ENCODE peak calls at places on chromosomes 3 and 15, in seven cellular contexts. One of them, this sample, is unnamed.

GRCh38 chr3:39803956-39804355 is 5.5 kb upstream of the MYRIP start:
- DNase-seq in uterus: no peak
- DNase-seq in suprapubic skin: no peak
- DNase-seq in GM23338: no peak
- DNase-seq in tibial artery: no peak
- DNase-seq in AG04450: no peak
- DNase-seq in body of pancreas: no peak
- DNase-seq in this sample: no peak

GRCh38 chr3:61858054-61858453 is 296.7 kb downstream of the PTPRG start:
- DNase-seq in uterus: no peak
- DNase-seq in suprapubic skin: no peak
- DNase-seq in GM23338: no peak
- DNase-seq in tibial artery: no peak
- DNase-seq in AG04450: no peak
- DNase-seq in body of pancreas: no peak
- DNase-seq in this sample: no peak

GRCh38 chr3:148992027-148992634 is 791 bp downstream of the GYG1 start:
- DNase-seq in uterus: peak; percentile 48
- DNase-seq in suprapubic skin: no peak
- DNase-seq in GM23338: peak; percentile 71
- DNase-seq in tibial artery: peak; percentile 49
- DNase-seq in AG04450: no peak
- DNase-seq in body of pancreas: peak; percentile 47
- DNase-seq in this sample: peak; percentile 57

GRCh38 chr15:98943609-98944111 is 63.9 kb downstream of the PGPEP1L start:
- DNase-seq in uterus: peak; percentile 64
- DNase-seq in suprapubic skin: no peak
- DNase-seq in GM23338: no peak
- DNase-seq in tibial artery: peak; percentile 58
- DNase-seq in AG04450: no peak
- DNase-seq in body of pancreas: no peak
- DNase-seq in this sample: peak; percentile 60

GRCh38 chr3:150871192-150871591 is 34.0 kb downstream of the MINDY4B start:
- DNase-seq in uterus: no peak
- DNase-seq in suprapubic skin: no peak
- DNase-seq in GM23338: no peak
- DNase-seq in tibial artery: no peak
- DNase-seq in AG04450: no peak
- DNase-seq in body of pancreas: no peak
- DNase-seq in this sample: no peak

GRCh38 chr3:165254812-165255211 is 58.6 kb upstream of the SLITRK3 start:
- DNase-seq in uterus: peak; percentile 13
- DNase-seq in suprapubic skin: no peak
- DNase-seq in GM23338: peak; percentile 72
- DNase-seq in tibial artery: no peak
- DNase-seq in AG04450: no peak
- DNase-seq in body of pancreas: peak; percentile 38
- DNase-seq in this sample: no peak

GRCh38 chr15:93126496-93127083 is 37.6 kb upstream of the RGMA start:
- DNase-seq in uterus: no peak
- DNase-seq in suprapubic skin: no peak
- DNase-seq in GM23338: no peak
- DNase-seq in tibial artery: peak; percentile 38
- DNase-seq in AG04450: no peak
- DNase-seq in body of pancreas: peak; percentile 35
- DNase-seq in this sample: peak; percentile 76

GRCh38 chr3:63862804-63863149 is 828 bp downstream of the THOC7 start:
- DNase-seq in uterus: no peak
- DNase-seq in suprapubic skin: no peak
- DNase-seq in GM23338: no peak
- DNase-seq in tibial artery: no peak
- DNase-seq in AG04450: no peak
- DNase-seq in body of pancreas: no peak
- DNase-seq in this sample: no peak

GRCh38 chr3:60657972-60658371 is 593.3 kb downstream of the FHIT start:
- DNase-seq in uterus: no peak
- DNase-seq in suprapubic skin: no peak
- DNase-seq in GM23338: no peak
- DNase-seq in tibial artery: no peak
- DNase-seq in AG04450: no peak
- DNase-seq in body of pancreas: no peak
- DNase-seq in this sample: no peak

GRCh38 chr3:152244156-152244888 is 24.4 kb upstream of the MBNL1 start:
- DNase-seq in uterus: no peak
- DNase-seq in suprapubic skin: no peak
- DNase-seq in GM23338: no peak
- DNase-seq in tibial artery: no peak
- DNase-seq in AG04450: no peak
- DNase-seq in body of pancreas: no peak
- DNase-seq in this sample: no peak

GRCh38 chr15:99755692-99756409 is 22.6 kb upstream of the LYSMD4 start:
- DNase-seq in uterus: peak; percentile 51
- DNase-seq in suprapubic skin: no peak
- DNase-seq in GM23338: peak; percentile 83
- DNase-seq in tibial artery: no peak
- DNase-seq in AG04450: peak; percentile 18
- DNase-seq in body of pancreas: peak; percentile 61
- DNase-seq in this sample: no peak

GRCh38 chr3:127690106-127690505 is 17.4 kb downstream of the ABTB1 start:
- DNase-seq in uterus: no peak
- DNase-seq in suprapubic skin: no peak
- DNase-seq in GM23338: no peak
- DNase-seq in tibial artery: peak; percentile 22
- DNase-seq in AG04450: no peak
- DNase-seq in body of pancreas: no peak
- DNase-seq in this sample: peak; percentile 14

GRCh38 chr3:15361494-15362214 is 29.3 kb upstream of the SH3BP5 start:
- DNase-seq in uterus: no peak
- DNase-seq in suprapubic skin: no peak
- DNase-seq in GM23338: no peak
- DNase-seq in tibial artery: peak; percentile 25
- DNase-seq in AG04450: no peak
- DNase-seq in body of pancreas: peak; percentile 16
- DNase-seq in this sample: no peak

GRCh38 chr3:107877936-107878335 is 212.9 kb downstream of the CD47 start:
- DNase-seq in uterus: no peak
- DNase-seq in suprapubic skin: no peak
- DNase-seq in GM23338: no peak
- DNase-seq in tibial artery: no peak
- DNase-seq in AG04450: no peak
- DNase-seq in body of pancreas: no peak
- DNase-seq in this sample: no peak

GRCh38 chr15:89486726-89487050 is 9.7 kb downstream of the RHCG start:
- DNase-seq in uterus: no peak
- DNase-seq in suprapubic skin: no peak
- DNase-seq in GM23338: peak; percentile 69
- DNase-seq in tibial artery: no peak
- DNase-seq in AG04450: no peak
- DNase-seq in body of pancreas: no peak
- DNase-seq in this sample: no peak

GRCh38 chr3:42177068-42177800 is 86.1 kb downstream of the TRAK1 start:
- DNase-seq in uterus: no peak
- DNase-seq in suprapubic skin: no peak
- DNase-seq in GM23338: no peak
- DNase-seq in tibial artery: no peak
- DNase-seq in AG04450: no peak
- DNase-seq in body of pancreas: no peak
- DNase-seq in this sample: no peak

GRCh38 chr3:123641505-123641904 is 56.7 kb upstream of the HACD2 start:
- DNase-seq in uterus: no peak
- DNase-seq in suprapubic skin: no peak
- DNase-seq in GM23338: no peak
- DNase-seq in tibial artery: no peak
- DNase-seq in AG04450: no peak
- DNase-seq in body of pancreas: no peak
- DNase-seq in this sample: no peak

GRCh38 chr3:108223928-108224327 is 1.7 kb upstream of the IFT57 start:
- DNase-seq in uterus: no peak
- DNase-seq in suprapubic skin: no peak
- DNase-seq in GM23338: no peak
- DNase-seq in tibial artery: no peak
- DNase-seq in AG04450: no peak
- DNase-seq in body of pancreas: no peak
- DNase-seq in this sample: no peak

DNA sequence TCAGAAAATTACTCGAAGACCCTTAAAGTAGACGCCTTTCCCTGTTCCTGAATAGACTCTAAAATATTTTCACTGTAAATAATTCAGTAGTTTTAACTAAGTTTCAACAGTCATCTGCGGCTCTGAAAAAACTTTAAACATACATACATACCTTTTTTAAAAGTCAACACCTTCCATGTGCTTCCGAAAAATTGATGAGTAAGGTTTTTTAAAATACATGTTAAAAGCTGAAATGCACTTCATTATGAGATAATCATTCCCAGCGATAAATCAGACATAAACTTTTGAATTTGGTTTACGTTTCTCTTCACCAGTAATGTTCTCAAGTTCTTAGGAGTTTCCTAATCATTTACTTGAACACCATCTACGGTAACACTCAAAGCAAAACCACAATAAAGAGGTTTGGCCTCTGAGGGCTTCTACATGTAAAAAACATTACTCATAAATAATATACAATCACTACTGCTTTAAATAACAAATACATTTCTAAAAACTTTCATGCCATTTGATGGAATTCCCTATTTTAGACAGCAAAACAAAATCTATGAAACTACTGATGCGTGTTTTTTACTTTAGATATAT is 403.5 kb downstream of the SHQ1 start:
- DNase-seq in uterus: no peak
- DNase-seq in suprapubic skin: no peak
- DNase-seq in GM23338: no peak
- DNase-seq in tibial artery: no peak
- DNase-seq in AG04450: no peak
- DNase-seq in body of pancreas: no peak
- DNase-seq in this sample: no peak
- H3K4me3 ChIP-seq in uterus: no peak overlapping the region
- H3K4me3 ChIP-seq in suprapubic skin: peak overlapping the region; percentile 94
- H3K4me3 ChIP-seq in GM23338: peak overlapping the region; percentile 85
- H3K4me3 ChIP-seq in tibial artery: peak overlapping the region; percentile 89
- H3K4me3 ChIP-seq in AG04450: no peak overlapping the region
- H3K4me3 ChIP-seq in body of pancreas: no peak overlapping the region
- H3K4me3 ChIP-seq in this sample: peak overlapping the region; percentile 70

DNA sequence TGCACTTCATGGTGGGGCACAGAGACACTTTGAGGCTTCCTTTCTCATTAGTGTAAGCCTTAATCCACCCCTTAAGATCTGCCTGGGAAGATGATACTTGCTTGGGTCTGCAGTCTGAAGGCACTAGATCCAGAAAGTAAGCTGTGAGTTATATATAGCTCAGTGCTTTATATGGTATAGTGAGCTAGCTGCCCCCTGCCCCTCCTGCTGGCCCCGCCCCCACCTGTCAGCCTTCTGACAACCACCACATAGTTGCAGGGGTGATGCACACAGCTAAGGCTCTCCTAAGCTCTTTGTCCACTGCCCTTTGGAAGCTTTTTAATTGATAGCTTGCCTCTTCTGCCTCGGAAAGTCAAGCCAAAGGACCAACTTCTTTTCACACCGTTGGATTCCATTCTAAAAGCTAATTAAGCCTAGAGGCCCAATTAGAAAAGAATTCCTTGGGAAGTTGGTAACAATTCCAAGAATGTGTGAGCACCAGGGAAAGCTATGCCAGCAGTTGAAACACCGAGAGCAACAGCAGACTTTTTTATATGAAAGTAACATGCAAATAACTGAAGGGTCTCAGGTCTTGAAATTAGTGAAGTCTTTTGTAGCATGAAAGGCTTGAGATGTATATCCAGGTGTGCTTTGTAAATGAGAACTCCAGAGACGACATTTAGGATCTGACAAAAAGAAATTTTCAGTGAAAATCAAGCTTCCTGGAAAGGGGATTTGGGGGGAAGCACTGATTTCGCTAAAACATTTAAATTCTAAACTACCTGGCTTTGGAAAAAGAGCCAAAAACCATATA is 2.3 kb downstream of the TPM1 start:
- DNase-seq in uterus: peak; percentile 73
- DNase-seq in suprapubic skin: no peak
- DNase-seq in GM23338: peak; percentile 87
- DNase-seq in tibial artery: no peak
- DNase-seq in AG04450: no peak
- DNase-seq in body of pancreas: no peak
- DNase-seq in this sample: peak; percentile 55
- H3K27ac ChIP-seq in uterus: peak overlapping the region; percentile 98
- H3K27ac ChIP-seq in suprapubic skin: peak overlapping the region; percentile 39
- H3K27ac ChIP-seq in GM23338: peak overlapping the region; percentile 78
- H3K27ac ChIP-seq in tibial artery: peak overlapping the region; percentile 97
- H3K27ac ChIP-seq in AG04450: peak overlapping the region; percentile 72
- H3K27ac ChIP-seq in body of pancreas: peak overlapping the region; percentile 93
- H3K27ac ChIP-seq in this sample: peak overlapping the region; percentile 99

GRCh38 chr3:134896141-134896540 is 101.1 kb downstream of the EPHB1 start:
- DNase-seq in uterus: no peak
- DNase-seq in suprapubic skin: peak; percentile 15
- DNase-seq in GM23338: no peak
- DNase-seq in tibial artery: no peak
- DNase-seq in AG04450: no peak
- DNase-seq in body of pancreas: no peak
- DNase-seq in this sample: no peak

GRCh38 chr3:134896696-134897095 is 101.6 kb downstream of the EPHB1 start:
- DNase-seq in uterus: no peak
- DNase-seq in suprapubic skin: peak; percentile 73
- DNase-seq in GM23338: no peak
- DNase-seq in tibial artery: no peak
- DNase-seq in AG04450: no peak
- DNase-seq in body of pancreas: no peak
- DNase-seq in this sample: no peak

GRCh38 chr3:134897391-134898131 is 102.5 kb downstream of the EPHB1 start:
- DNase-seq in uterus: no peak
- DNase-seq in suprapubic skin: peak; percentile 35
- DNase-seq in GM23338: no peak
- DNase-seq in tibial artery: no peak
- DNase-seq in AG04450: no peak
- DNase-seq in body of pancreas: no peak
- DNase-seq in this sample: no peak

GRCh38 chr3:134892317-134892716 is 97.3 kb downstream of the EPHB1 start:
- DNase-seq in uterus: no peak
- DNase-seq in suprapubic skin: peak; percentile 7
- DNase-seq in GM23338: peak; percentile 31
- DNase-seq in tibial artery: no peak
- DNase-seq in AG04450: no peak
- DNase-seq in body of pancreas: no peak
- DNase-seq in this sample: no peak

GRCh38 chr3:134895181-134895580 is 100.1 kb downstream of the EPHB1 start:
- DNase-seq in uterus: no peak
- DNase-seq in suprapubic skin: peak; percentile 8
- DNase-seq in GM23338: no peak
- DNase-seq in tibial artery: no peak
- DNase-seq in AG04450: no peak
- DNase-seq in body of pancreas: no peak
- DNase-seq in this sample: no peak
- H3K27me3 ChIP-seq in uterus: no peaks in the 10 kb centered on the region
- H3K27me3 ChIP-seq in suprapubic skin: no peaks in the 10 kb centered on the region
- H3K27me3 ChIP-seq in GM23338: peaks cover 58% of the 10 kb centered on the region
- H3K27me3 ChIP-seq in tibial artery: no peaks in the 10 kb centered on the region
- H3K27me3 ChIP-seq in AG04450: no peaks in the 10 kb centered on the region
- H3K27me3 ChIP-seq in body of pancreas: no peaks in the 10 kb centered on the region
- H3K27me3 ChIP-seq in this sample: no peaks in the 10 kb centered on the region

DNA sequence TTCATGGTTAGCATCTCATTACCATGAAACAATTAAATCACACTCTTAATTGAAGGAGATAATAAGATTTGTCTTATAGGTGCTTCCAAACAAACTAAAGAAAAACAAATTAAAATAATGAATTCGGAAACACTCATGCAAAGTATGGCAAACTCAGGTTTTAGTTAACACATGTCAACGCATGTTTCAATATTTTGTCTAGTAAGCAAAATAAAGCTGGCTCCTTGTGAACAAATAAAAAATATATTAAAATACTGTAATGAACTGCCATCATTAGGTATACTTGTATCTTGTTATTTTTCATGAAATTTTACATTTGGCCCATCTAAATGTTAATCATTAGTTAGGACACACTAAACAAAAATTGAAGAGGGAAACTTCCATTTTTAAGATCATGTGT is 519.2 kb downstream of the MECOM start:
- DNase-seq in uterus: no peak
- DNase-seq in suprapubic skin: no peak
- DNase-seq in GM23338: no peak
- DNase-seq in tibial artery: no peak
- DNase-seq in AG04450: no peak
- DNase-seq in body of pancreas: no peak
- DNase-seq in this sample: no peak
- H3K4me3 ChIP-seq in uterus: no peak overlapping the region
- H3K4me3 ChIP-seq in suprapubic skin: peak overlapping the region; percentile 17
- H3K4me3 ChIP-seq in GM23338: no peak overlapping the region
- H3K4me3 ChIP-seq in tibial artery: no peak overlapping the region
- H3K4me3 ChIP-seq in AG04450: peak overlapping the region; percentile 76
- H3K4me3 ChIP-seq in body of pancreas: peak overlapping the region; percentile 42
- H3K4me3 ChIP-seq in this sample: peak overlapping the region; percentile 71